ENCODE peak calls at places on chromosome 15, in seven cellular contexts. I, M, V, K, U, P and X are unnamed samples.

GRCh38 chr15:100073982-100074381 is 267.8 kb downstream of the ADAMTS17 start:
- DNase-seq in I (no peak), M (no peak), V (no peak), K (no peak), U (no peak), P (no peak), X (no peak)

GRCh38 chr15:100901702-100902435 is 17.3 kb upstream of the LRRK1 start:
- DNase-seq in I (no peak), M (no peak), V (no peak), K (no peak), U (no peak), P (no peak), X (peak)

GRCh38 chr15:97961067-97961954 is 808 bp downstream of the ARRDC4 start:
- DNase-seq in I (peak), M (no peak), V (peak), K (no peak), U (peak), P (no peak), X (peak)

GRCh38 chr15:67843571-67844387 is 3.9 kb upstream of the RNU6-1 start:
- DNase-seq in I (no peak), M (no peak), V (no peak), K (peak), U (no peak), P (peak), X (peak)

GRCh38 chr15:32117122-32117521 is 86.8 kb downstream of the CHRNA7 start:
- DNase-seq in I (no peak), M (no peak), V (no peak), K (no peak), U (no peak), P (no peak), X (no peak)

GRCh38 chr15:69036856-69037255 is 22.4 kb downstream of the NOX5 start:
- DNase-seq in I (no peak), M (no peak), V (no peak), K (no peak), U (no peak), P (no peak), X (no peak)

GRCh38 chr15:35329521-35329921 is 216.4 kb downstream of the DPH6 start:
- DNase-seq in I (no peak), M (no peak), V (peak), K (peak), U (no peak), P (peak), X (peak)

GRCh38 chr15:33746203-33746602 is 222.1 kb upstream of the CHRM5 start:
- DNase-seq in I (peak), M (no peak), V (no peak), K (no peak), U (no peak), P (no peak), X (no peak)

GRCh38 chr15:76460871-76461270 is 124.3 kb downstream of the ISL2 start:
- DNase-seq in I (no peak), M (no peak), V (peak), K (peak), U (no peak), P (peak), X (peak)

GRCh38 chr15:23570466-23570865 is 5.0 kb downstream of the MKRN3 start:
- DNase-seq in I (peak), M (no peak), V (no peak), K (peak), U (no peak), P (no peak), X (no peak)

GRCh38 chr15:78069630-78070029 is 7.9 kb downstream of the TBC1D2B start:
- DNase-seq in I (no peak), M (no peak), V (no peak), K (no peak), U (no peak), P (no peak), X (no peak)

GRCh38 chr15:67880651-67881182 is 40.9 kb upstream of the RNU6-1 start:
- DNase-seq in I (no peak), M (no peak), V (no peak), K (no peak), U (no peak), P (peak), X (no peak)

GRCh38 chr15:71532994-71533393 is 277.4 kb upstream of the NR2E3 start:
- DNase-seq in I (no peak), M (peak), V (peak), K (peak), U (no peak), P (peak), X (peak)

GRCh38 chr15:40941528-40942336 is 11.5 kb upstream of the CHAC1 start:
- DNase-seq in I (peak), M (peak), V (peak), K (peak), U (peak), P (peak), X (peak)

GRCh38 chr15:62896969-62897486 is 145.5 kb upstream of the TPM1 start:
- DNase-seq in I (peak), M (peak), V (peak), K (peak), U (peak), P (peak), X (peak)

DNA sequence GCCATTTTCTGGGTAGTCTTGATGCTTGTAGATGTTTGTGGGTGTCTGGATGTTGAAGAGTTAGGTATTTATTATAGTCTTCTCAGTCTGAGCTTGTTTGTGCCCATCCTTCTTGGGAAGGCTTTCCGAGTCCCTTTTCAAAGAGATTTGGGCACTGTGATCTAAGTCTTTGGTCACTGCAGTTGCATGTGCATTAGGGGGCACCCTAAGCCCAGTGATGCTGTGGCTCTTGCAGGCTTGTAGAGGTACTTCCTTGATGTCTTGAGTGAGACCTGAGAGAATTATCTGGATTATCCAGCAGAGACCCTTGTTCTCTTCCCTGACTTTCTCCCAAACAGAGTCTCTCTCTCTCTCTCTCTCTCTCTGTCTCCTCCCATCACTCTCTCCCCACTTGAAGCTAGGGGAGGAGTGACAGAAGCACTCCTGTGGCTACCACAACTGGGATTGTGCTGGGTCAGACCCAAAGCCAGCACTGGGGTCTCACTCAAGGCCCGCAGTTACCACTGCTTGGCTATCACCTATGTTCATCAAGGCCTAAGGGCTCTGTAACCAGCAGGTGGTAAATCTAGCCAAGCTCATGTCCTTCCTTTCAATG is 68.5 kb downstream of the TMCO5A start:
- DNase-seq in I (no peak), M (no peak), V (peak), K (peak), U (no peak), P (peak), X (peak)
- H3K4me3 ChIP-seq in I (no peak), M (no peak), V (no peak), K (no peak), U (no peak), P (no peak), X (no peak)

GRCh38 chr15:39641187-39641889 is 60.5 kb downstream of the THBS1 start:
- DNase-seq in I (no peak), M (no peak), V (no peak), K (no peak), U (no peak), P (no peak), X (peak)
- TF ChIP-seq CTCF in I (no peak), M (no peak), V (no peak), K (no peak), U (no peak), P (peak), X (no peak)

GRCh38 chr15:92624401-92624991 is 31.1 kb downstream of the FAM174B start:
- DNase-seq in I (peak), M (no peak), V (no peak), K (peak), U (peak), P (no peak), X (peak)
- H3K4me3 ChIP-seq in I (peak), M (no peak), V (no peak), K (no peak), U (peak), P (no peak), X (no peak)

GRCh38 chr15:57284535-57284934 is 91.8 kb upstream of the CGNL1 start:
- DNase-seq in I (no peak), M (no peak), V (no peak), K (no peak), U (no peak), P (no peak), X (no peak)

GRCh38 chr15:57281357-57281756 is 94.9 kb upstream of the CGNL1 start:
- DNase-seq in I (no peak), M (no peak), V (no peak), K (no peak), U (no peak), P (no peak), X (no peak)

GRCh38 chr15:57278439-57278838 is 97.9 kb upstream of the CGNL1 start:
- DNase-seq in I (no peak), M (no peak), V (no peak), K (no peak), U (no peak), P (no peak), X (no peak)

GRCh38 chr15:57283774-57284508 is 92.4 kb upstream of the CGNL1 start:
- DNase-seq in I (no peak), M (no peak), V (peak), K (no peak), U (no peak), P (peak), X (peak)

DNA sequence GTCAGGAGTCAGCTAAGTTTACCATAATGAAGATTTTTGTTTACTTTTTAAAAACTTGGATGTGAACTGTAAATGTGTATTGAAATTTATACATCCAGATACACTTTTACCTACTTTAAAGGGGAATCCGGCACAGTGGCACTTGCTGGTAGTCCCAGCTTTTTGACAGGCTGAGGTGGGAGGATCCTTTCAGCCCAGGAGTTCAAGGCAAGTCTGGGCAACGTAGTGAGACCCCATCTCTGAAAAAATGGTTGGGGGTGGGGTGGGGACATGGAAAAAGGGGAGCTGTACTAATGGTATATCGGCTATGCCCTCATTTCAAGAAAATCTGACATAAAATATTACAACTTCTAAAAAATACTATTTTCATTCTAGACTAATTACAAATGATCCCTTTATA is 95.8 kb upstream of the CGNL1 start:
- DNase-seq in I (no peak), M (no peak), V (no peak), K (no peak), U (no peak), P (no peak), X (no peak)
- TF ChIP-seq CTCF in I (no peak), M (no peak), V (no peak), K (no peak), U (no peak), P (no peak), X (no peak)

DNA sequence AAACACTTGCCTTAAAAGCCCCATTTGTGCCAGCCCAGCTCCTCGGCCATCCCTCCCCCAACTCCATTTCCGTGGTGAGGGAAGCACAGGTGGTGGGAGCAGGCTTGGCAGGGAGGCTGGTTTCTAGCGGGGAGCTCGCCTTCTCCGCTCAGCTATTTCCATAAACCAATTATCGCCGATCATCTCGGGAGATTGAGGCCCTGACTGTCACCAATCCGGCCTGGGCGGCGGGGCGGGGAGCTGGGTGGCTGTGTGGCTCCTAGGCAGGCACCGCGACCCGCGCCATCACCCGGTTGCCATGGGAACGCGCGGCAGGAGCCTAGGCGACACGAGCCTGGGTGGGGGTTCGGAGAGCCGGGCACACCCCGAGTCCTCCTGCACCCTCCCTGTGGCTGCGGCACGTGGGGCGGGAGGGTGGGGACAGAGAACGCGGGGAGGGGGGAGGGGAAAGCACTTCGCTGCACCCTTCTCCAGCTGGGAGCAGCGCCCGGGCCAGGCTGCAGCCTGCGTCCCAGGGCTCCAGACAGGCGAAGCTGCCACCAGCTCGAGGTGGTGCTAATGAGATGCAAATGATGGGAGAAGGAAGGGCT is 9.3 kb downstream of the CCDC33 start:
- DNase-seq in I (peak), M (no peak), V (no peak), K (no peak), U (no peak), P (no peak), X (no peak)
- H3K4me3 ChIP-seq in I (peak), M (no peak), V (no peak), K (no peak), U (no peak), P (no peak), X (no peak)

GRCh38 chr15:29442532-29442931 is 172.9 kb upstream of the NSMCE3 start:
- DNase-seq in I (no peak), M (no peak), V (no peak), K (no peak), U (no peak), P (no peak), X (no peak)
- TF ChIP-seq CTCF in I (no peak), M (no peak), V (no peak), K (no peak), U (no peak), P (no peak), X (no peak)

GRCh38 chr15:64701482-64701881 is 73.9 kb downstream of the RBPMS2 start:
- DNase-seq in I (no peak), M (no peak), V (no peak), K (no peak), U (no peak), P (no peak), X (no peak)
- H3K4me3 ChIP-seq in I (peak), M (peak), V (peak), K (peak), U (peak), P (peak), X (peak)

GRCh38 chr15:88701561-88702095 is 62.8 kb downstream of the ISG20 start:
- DNase-seq in I (no peak), M (peak), V (no peak), K (no peak), U (no peak), P (peak), X (peak)
- TF ChIP-seq CTCF in I (no peak), M (peak), V (peak), K (peak), U (no peak), P (peak), X (peak)

DNA sequence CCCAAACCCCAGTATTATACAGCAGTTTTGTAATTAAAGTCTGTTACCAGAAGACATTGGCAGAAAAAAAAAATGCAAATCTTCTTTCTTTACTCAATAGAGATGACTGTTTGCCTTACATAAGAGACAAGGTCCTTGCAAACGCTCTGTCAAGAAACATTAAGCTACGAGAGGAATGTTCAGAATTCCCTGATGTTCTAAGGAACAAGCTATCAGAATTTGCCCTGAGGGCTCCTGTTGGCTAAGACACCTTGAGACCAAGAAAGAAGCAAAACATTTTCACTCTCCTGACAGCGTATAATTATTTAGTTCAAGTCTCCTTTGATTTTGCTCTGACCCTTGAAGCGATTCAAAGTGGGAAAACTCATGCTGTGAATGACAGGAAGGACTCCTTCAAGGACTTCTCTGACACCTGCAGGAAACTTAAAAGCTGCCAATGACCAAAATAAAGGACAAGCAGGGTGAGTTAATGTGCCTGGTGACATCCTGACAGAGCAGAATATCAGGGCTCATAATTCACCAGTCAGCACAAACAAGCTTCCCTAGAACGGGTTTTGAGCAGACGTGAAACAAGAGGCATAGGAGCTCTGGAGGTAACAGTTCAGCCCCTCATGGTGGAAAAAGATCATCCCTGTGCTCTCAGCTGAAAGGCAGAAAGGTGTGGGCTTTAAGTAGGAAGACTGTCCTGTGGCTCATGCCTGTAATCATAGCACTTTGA is 2.5 kb downstream of the SCAMP2 start:
- DNase-seq in I (no peak), M (no peak), V (no peak), K (no peak), U (no peak), P (peak), X (peak)
- H3K4me3 ChIP-seq in I (peak), M (no peak), V (no peak), K (no peak), U (peak), P (no peak), X (no peak)